ENCODE peak calls at places on chromosomes 1 and 21, in six cellular contexts. One of them, this sample, is unnamed. For H3K4me1, the result is how much of the 10 kb centered on the place peaks cover.

GRCh38 chr21:46151989-46152938 is 3.1 kb downstream of the FTCD start:
- DNase-seq in fibroblast of lung: no peak
- DNase-seq in CD4-positive, CD25-positive, alpha-beta regulatory T cell: no peak
- DNase-seq in lower lobe of right lung: no peak
- DNase-seq in trophoblast cell: no peak
- DNase-seq in thyroid gland: peak
- DNase-seq in this sample: no peak

GRCh38 chr1:7558921-7559869 is 211.9 kb upstream of the VAMP3 start:
- DNase-seq in fibroblast of lung: no peak
- DNase-seq in CD4-positive, CD25-positive, alpha-beta regulatory T cell: no peak
- DNase-seq in lower lobe of right lung: no peak
- DNase-seq in trophoblast cell: no peak
- DNase-seq in thyroid gland: no peak
- DNase-seq in this sample: no peak

GRCh38 chr1:198577444-198577843 is 37.0 kb upstream of the ATP6V1G3 start:
- DNase-seq in fibroblast of lung: peak
- DNase-seq in CD4-positive, CD25-positive, alpha-beta regulatory T cell: no peak
- DNase-seq in lower lobe of right lung: no peak
- DNase-seq in trophoblast cell: no peak
- DNase-seq in thyroid gland: no peak
- DNase-seq in this sample: no peak

GRCh38 chr1:171441278-171441677 is 44.1 kb upstream of the PRRC2C start:
- DNase-seq in fibroblast of lung: peak
- DNase-seq in CD4-positive, CD25-positive, alpha-beta regulatory T cell: no peak
- DNase-seq in lower lobe of right lung: no peak
- DNase-seq in trophoblast cell: no peak
- DNase-seq in thyroid gland: no peak
- DNase-seq in this sample: no peak

GRCh38 chr1:121586369-121587229 is 401.8 kb downstream of the SRGAP2C start:
- DNase-seq in fibroblast of lung: no peak
- DNase-seq in CD4-positive, CD25-positive, alpha-beta regulatory T cell: no peak
- DNase-seq in lower lobe of right lung: peak
- DNase-seq in trophoblast cell: no peak
- DNase-seq in thyroid gland: no peak
- DNase-seq in this sample: no peak

GRCh38 chr1:208807446-208808117 is 563.4 kb upstream of the PLXNA2 start:
- DNase-seq in fibroblast of lung: peak
- DNase-seq in CD4-positive, CD25-positive, alpha-beta regulatory T cell: no peak
- DNase-seq in lower lobe of right lung: no peak
- DNase-seq in trophoblast cell: no peak
- DNase-seq in thyroid gland: no peak
- DNase-seq in this sample: no peak

GRCh38 chr1:46188295-46189030 is 9.8 kb downstream of the POMGNT1 start:
- DNase-seq in fibroblast of lung: no peak
- DNase-seq in CD4-positive, CD25-positive, alpha-beta regulatory T cell: no peak
- DNase-seq in lower lobe of right lung: no peak
- DNase-seq in trophoblast cell: peak
- DNase-seq in thyroid gland: peak
- DNase-seq in this sample: no peak

GRCh38 chr1:216175714-216176113 is 247.5 kb downstream of the USH2A start:
- DNase-seq in fibroblast of lung: no peak
- DNase-seq in CD4-positive, CD25-positive, alpha-beta regulatory T cell: no peak
- DNase-seq in lower lobe of right lung: no peak
- DNase-seq in trophoblast cell: no peak
- DNase-seq in thyroid gland: no peak
- DNase-seq in this sample: no peak

GRCh38 chr1:21251773-21252471 is 38.3 kb downstream of the ECE1 start:
- DNase-seq in fibroblast of lung: peak
- DNase-seq in CD4-positive, CD25-positive, alpha-beta regulatory T cell: no peak
- DNase-seq in lower lobe of right lung: no peak
- DNase-seq in trophoblast cell: peak
- DNase-seq in thyroid gland: peak
- DNase-seq in this sample: no peak

GRCh38 chr1:109517337-109517736 is 7.8 kb upstream of the AMIGO1 start:
- DNase-seq in fibroblast of lung: no peak
- DNase-seq in CD4-positive, CD25-positive, alpha-beta regulatory T cell: no peak
- DNase-seq in lower lobe of right lung: no peak
- DNase-seq in trophoblast cell: no peak
- DNase-seq in thyroid gland: no peak
- DNase-seq in this sample: no peak

GRCh38 chr1:153509729-153510354 is 25.9 kb downstream of the S100A6 start:
- DNase-seq in fibroblast of lung: no peak
- DNase-seq in CD4-positive, CD25-positive, alpha-beta regulatory T cell: peak
- DNase-seq in lower lobe of right lung: peak
- DNase-seq in trophoblast cell: no peak
- DNase-seq in thyroid gland: peak
- DNase-seq in this sample: peak

GRCh38 chr1:9859252-9860014 is 35.7 kb upstream of the CLSTN1 start:
- DNase-seq in fibroblast of lung: peak
- DNase-seq in CD4-positive, CD25-positive, alpha-beta regulatory T cell: no peak
- DNase-seq in lower lobe of right lung: no peak
- DNase-seq in trophoblast cell: no peak
- DNase-seq in thyroid gland: no peak
- DNase-seq in this sample: no peak

GRCh38 chr1:226983998-226984364 is 43.9 kb downstream of the COQ8A start:
- DNase-seq in fibroblast of lung: no peak
- DNase-seq in CD4-positive, CD25-positive, alpha-beta regulatory T cell: no peak
- DNase-seq in lower lobe of right lung: no peak
- DNase-seq in trophoblast cell: no peak
- DNase-seq in thyroid gland: no peak
- DNase-seq in this sample: no peak

GRCh38 chr21:45894107-45894810 is 87.3 kb upstream of the COL6A1 start:
- DNase-seq in fibroblast of lung: peak
- DNase-seq in CD4-positive, CD25-positive, alpha-beta regulatory T cell: no peak
- DNase-seq in lower lobe of right lung: peak
- DNase-seq in trophoblast cell: no peak
- DNase-seq in thyroid gland: no peak
- DNase-seq in this sample: no peak

GRCh38 chr21:42642219-42642745 is 11.1 kb upstream of the PDE9A start:
- DNase-seq in fibroblast of lung: no peak
- DNase-seq in CD4-positive, CD25-positive, alpha-beta regulatory T cell: no peak
- DNase-seq in lower lobe of right lung: peak
- DNase-seq in trophoblast cell: no peak
- DNase-seq in thyroid gland: no peak
- DNase-seq in this sample: no peak

GRCh38 chr1:217968085-217968484 is 317.0 kb upstream of the RRP15 start:
- DNase-seq in fibroblast of lung: no peak
- DNase-seq in CD4-positive, CD25-positive, alpha-beta regulatory T cell: no peak
- DNase-seq in lower lobe of right lung: no peak
- DNase-seq in trophoblast cell: no peak
- DNase-seq in thyroid gland: no peak
- DNase-seq in this sample: no peak

GRCh38 chr1:112544011-112544688 is 35.4 kb downstream of the WNT2B start:
- DNase-seq in fibroblast of lung: peak
- DNase-seq in CD4-positive, CD25-positive, alpha-beta regulatory T cell: no peak
- DNase-seq in lower lobe of right lung: no peak
- DNase-seq in trophoblast cell: peak
- DNase-seq in thyroid gland: no peak
- DNase-seq in this sample: no peak

DNA sequence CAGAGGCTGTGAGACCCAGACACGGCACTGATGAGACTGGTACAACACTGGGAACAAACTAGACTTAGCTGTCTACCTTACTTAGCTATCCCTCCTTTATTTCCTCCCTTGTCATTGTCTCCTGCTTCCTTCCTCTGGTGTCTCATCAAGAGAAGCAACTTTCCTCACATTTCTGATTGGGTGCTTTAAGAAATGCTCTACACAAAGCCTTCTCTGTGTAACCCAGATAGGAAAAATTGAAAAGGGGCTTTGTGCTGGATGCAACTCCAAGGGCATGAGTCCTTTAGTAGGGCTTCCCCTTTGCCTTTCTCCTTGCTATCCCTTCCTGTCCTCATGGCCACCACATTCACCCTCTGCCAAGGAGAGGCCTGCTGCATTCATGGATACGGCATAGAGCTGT is 274.5 kb downstream of the VAV3 start:
- DNase-seq in fibroblast of lung: no peak
- DNase-seq in CD4-positive, CD25-positive, alpha-beta regulatory T cell: no peak
- DNase-seq in lower lobe of right lung: no peak
- DNase-seq in trophoblast cell: no peak
- DNase-seq in thyroid gland: no peak
- DNase-seq in this sample: no peak
- H3K4me1 ChIP-seq in fibroblast of lung: under half
- H3K4me1 ChIP-seq in CD4-positive, CD25-positive, alpha-beta regulatory T cell: under half
- H3K4me1 ChIP-seq in lower lobe of right lung: under half
- H3K4me1 ChIP-seq in trophoblast cell: under half
- H3K4me1 ChIP-seq in thyroid gland: under half
- H3K4me1 ChIP-seq in this sample: under half

DNA sequence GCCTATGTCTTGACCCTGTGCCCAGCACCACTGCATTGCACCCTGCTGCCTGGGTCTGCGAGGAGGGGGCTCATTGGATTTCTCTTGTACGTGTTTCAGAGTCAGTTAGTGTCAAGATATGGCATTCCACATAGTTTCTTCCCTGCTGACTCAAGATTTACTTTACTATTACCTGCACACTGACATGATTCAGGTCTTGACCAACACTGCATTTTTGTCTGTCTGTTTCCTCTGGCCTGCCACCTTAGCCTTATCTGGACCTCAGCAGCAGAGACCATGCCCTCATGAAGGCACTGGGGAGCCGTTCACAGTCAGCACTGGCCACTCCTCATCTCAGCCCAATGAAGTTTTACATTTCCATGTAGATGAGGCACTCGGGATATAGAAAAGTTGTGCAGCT is 155.4 kb downstream of the DHRS3 start:
- DNase-seq in fibroblast of lung: no peak
- DNase-seq in CD4-positive, CD25-positive, alpha-beta regulatory T cell: no peak
- DNase-seq in lower lobe of right lung: no peak
- DNase-seq in trophoblast cell: peak
- DNase-seq in thyroid gland: no peak
- DNase-seq in this sample: no peak
- H3K4me1 ChIP-seq in fibroblast of lung: under half
- H3K4me1 ChIP-seq in CD4-positive, CD25-positive, alpha-beta regulatory T cell: under half
- H3K4me1 ChIP-seq in lower lobe of right lung: half or more
- H3K4me1 ChIP-seq in trophoblast cell: under half
- H3K4me1 ChIP-seq in thyroid gland: half or more
- H3K4me1 ChIP-seq in this sample: under half

GRCh38 chr1:48414264-48414663 is 57.7 kb downstream of the SPATA6 start:
- DNase-seq in fibroblast of lung: peak
- DNase-seq in CD4-positive, CD25-positive, alpha-beta regulatory T cell: no peak
- DNase-seq in lower lobe of right lung: no peak
- DNase-seq in trophoblast cell: no peak
- DNase-seq in thyroid gland: no peak
- DNase-seq in this sample: no peak
- H3K4me1 ChIP-seq in fibroblast of lung: under half
- H3K4me1 ChIP-seq in CD4-positive, CD25-positive, alpha-beta regulatory T cell: under half
- H3K4me1 ChIP-seq in lower lobe of right lung: under half
- H3K4me1 ChIP-seq in trophoblast cell: under half
- H3K4me1 ChIP-seq in thyroid gland: under half
- H3K4me1 ChIP-seq in this sample: under half

GRCh38 chr21:43808367-43808766 is 19.0 kb downstream of the RRP1 start:
- DNase-seq in fibroblast of lung: no peak
- DNase-seq in CD4-positive, CD25-positive, alpha-beta regulatory T cell: no peak
- DNase-seq in lower lobe of right lung: no peak
- DNase-seq in trophoblast cell: no peak
- DNase-seq in thyroid gland: no peak
- DNase-seq in this sample: no peak
- H3K4me1 ChIP-seq in fibroblast of lung: under half
- H3K4me1 ChIP-seq in CD4-positive, CD25-positive, alpha-beta regulatory T cell: under half
- H3K4me1 ChIP-seq in lower lobe of right lung: under half
- H3K4me1 ChIP-seq in trophoblast cell: under half
- H3K4me1 ChIP-seq in thyroid gland: under half
- H3K4me1 ChIP-seq in this sample: under half

GRCh38 chr1:150973826-150974579 is 632 bp downstream of the CERS2 start:
- DNase-seq in fibroblast of lung: peak
- DNase-seq in CD4-positive, CD25-positive, alpha-beta regulatory T cell: peak
- DNase-seq in lower lobe of right lung: peak
- DNase-seq in trophoblast cell: peak
- DNase-seq in thyroid gland: peak
- DNase-seq in this sample: peak

GRCh38 chr1:150971583-150972416 is 2.8 kb downstream of the CERS2 start:
- DNase-seq in fibroblast of lung: no peak
- DNase-seq in CD4-positive, CD25-positive, alpha-beta regulatory T cell: no peak
- DNase-seq in lower lobe of right lung: no peak
- DNase-seq in trophoblast cell: no peak
- DNase-seq in thyroid gland: peak
- DNase-seq in this sample: no peak

GRCh38 chr1:150974580-150975478 is at the start of gene CERS2:
- DNase-seq in fibroblast of lung: peak
- DNase-seq in CD4-positive, CD25-positive, alpha-beta regulatory T cell: peak
- DNase-seq in lower lobe of right lung: peak
- DNase-seq in trophoblast cell: peak
- DNase-seq in thyroid gland: peak
- DNase-seq in this sample: peak

GRCh38 chr1:150972417-150972940 is 2.2 kb downstream of the CERS2 start:
- DNase-seq in fibroblast of lung: no peak
- DNase-seq in CD4-positive, CD25-positive, alpha-beta regulatory T cell: no peak
- DNase-seq in lower lobe of right lung: no peak
- DNase-seq in trophoblast cell: no peak
- DNase-seq in thyroid gland: peak
- DNase-seq in this sample: no peak

DNA sequence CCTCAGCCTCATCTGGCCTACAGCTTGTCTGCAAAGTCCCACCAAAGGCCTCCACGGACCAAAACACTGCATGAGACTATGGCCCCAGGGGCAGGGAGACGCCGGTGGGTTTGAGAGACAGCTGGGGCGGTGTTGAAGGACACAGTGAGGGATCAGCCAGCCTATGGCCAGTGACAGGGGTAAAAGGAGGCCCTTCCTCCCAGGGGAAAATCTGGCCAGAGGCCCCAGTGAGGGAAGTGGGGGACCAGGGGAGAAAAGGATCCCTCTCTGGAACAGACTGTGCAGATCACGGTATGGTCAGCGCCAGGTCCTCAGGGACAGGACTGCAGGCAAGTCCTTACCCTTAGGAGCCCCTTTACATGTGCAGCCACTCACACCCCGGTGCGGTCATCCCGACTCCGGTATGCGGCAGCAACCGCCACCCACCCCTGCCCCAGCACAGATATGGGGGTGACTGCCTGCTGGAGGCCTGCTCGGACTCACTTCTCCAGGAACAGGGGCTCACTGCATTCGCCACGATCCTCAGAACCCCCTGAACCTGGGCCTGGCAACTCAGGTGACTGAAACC is 1.3 kb downstream of the CERS2 start:
- DNase-seq in fibroblast of lung: peak
- DNase-seq in CD4-positive, CD25-positive, alpha-beta regulatory T cell: no peak
- DNase-seq in lower lobe of right lung: peak
- DNase-seq in trophoblast cell: no peak
- DNase-seq in thyroid gland: peak
- DNase-seq in this sample: peak
- H3K4me1 ChIP-seq in fibroblast of lung: under half
- H3K4me1 ChIP-seq in CD4-positive, CD25-positive, alpha-beta regulatory T cell: half or more
- H3K4me1 ChIP-seq in lower lobe of right lung: half or more
- H3K4me1 ChIP-seq in trophoblast cell: under half
- H3K4me1 ChIP-seq in thyroid gland: under half
- H3K4me1 ChIP-seq in this sample: half or more